ENCODE peak calls at places on chromosomes 3 and 15, in four cellular contexts. B is non-pigmented ciliary epithelial cell; P is neural progenitor cell; F is activated CD8-positive, alpha-beta memory T cell treated with anti-CD3 and anti-CD28 coated beads for 48 hours. L is an unnamed sample.

GRCh38 chr15:24823473-24823872 is 131.3 kb upstream of the SNRPN start:
- DNase-seq in B (no peak), F (no peak), P (peak; percentile 95), L (peak; percentile 97)

GRCh38 chr15:98221144-98221543 is 260.6 kb downstream of the ARRDC4 start:
- DNase-seq in F (no peak), B (no peak), P (no peak), L (no peak)

GRCh38 chr3:12588674-12589054 is 31.8 kb downstream of the MKRN2 start:
- DNase-seq in B (no peak), F (no peak), P (no peak), L (no peak)

GRCh38 chr15:65055201-65055870 is 10.1 kb downstream of the SLC51B start:
- DNase-seq in F (no peak), B (no peak), P (no peak), L (no peak)

GRCh38 chr3:104596551-104596950 is 770.2 kb upstream of the ALCAM start:
- DNase-seq in B (peak; percentile 42), P (peak; percentile 69), F (no peak), L (peak; percentile 29)

GRCh38 chr15:40984406-40984805 is 31.1 kb downstream of the CHAC1 start:
- DNase-seq in P (no peak), B (no peak), F (no peak), L (no peak)

GRCh38 chr3:87426916-87427315 is 150.5 kb upstream of the POU1F1 start:
- DNase-seq in F (no peak), P (no peak), B (no peak), L (no peak)

GRCh38 chr15:55008397-55008796 is 188.3 kb downstream of the RSL24D1 start:
- DNase-seq in P (no peak), F (no peak), B (no peak), L (no peak)

GRCh38 chr3:21839592-21839991 is 88.6 kb upstream of the ZNF385D start:
- DNase-seq in P (no peak), B (peak; percentile 83), F (no peak), L (no peak)

GRCh38 chr3:159857840-159858239 is 130.8 kb upstream of the IL12A start:
- DNase-seq in P (no peak), B (no peak), F (no peak), L (no peak)

GRCh38 chr3:136703429-136703828 is 48.7 kb downstream of the STAG1 start:
- DNase-seq in P (no peak), B (no peak), F (no peak), L (no peak)

GRCh38 chr3:102529452-102529851 is 94.6 kb downstream of the ZPLD1 start:
- DNase-seq in P (peak; percentile 41), B (no peak), F (no peak), L (peak; percentile 39)

GRCh38 chr3:71132995-71133730 is 450.4 kb downstream of the FOXP1 start:
- DNase-seq in P (no peak), B (no peak), F (no peak), L (no peak)

GRCh38 chr3:172065967-172066762 is 26.8 kb downstream of the FNDC3B start:
- DNase-seq in F (no peak), B (no peak), P (no peak), L (no peak)

GRCh38 chr15:60362318-60363023 is 35.3 kb downstream of the ANXA2 start:
- DNase-seq in P (no peak), F (no peak), B (no peak), L (no peak)

GRCh38 chr3:137409584-137409983 is 354.5 kb upstream of the SOX14 start:
- DNase-seq in B (no peak), F (no peak), P (peak; percentile 13), L (no peak)

GRCh38 chr3:16790432-16791379 is 94.0 kb upstream of the PLCL2 start:
- DNase-seq in B (no peak), P (no peak), F (no peak), L (no peak)

GRCh38 chr3:49790626-49791411 is 4.5 kb upstream of the IP6K1 start:
- DNase-seq in B (no peak), F (no peak), P (no peak), L (no peak)

GRCh38 chr3:193190387-193190786 is 50.6 kb upstream of the PLAAT1 start:
- DNase-seq in P (peak; percentile 88), B (no peak), F (no peak), L (peak; percentile 79)

GRCh38 chr3:189167027-189167766 is 4.6 kb upstream of the TPRG1 start:
- DNase-seq in F (no peak), B (no peak), P (no peak), L (no peak)

GRCh38 chr3:112811150-112811884 is 35.3 kb downstream of the CD200R1L start:
- DNase-seq in F (no peak), B (no peak), P (no peak), L (no peak)

GRCh38 chr3:127985216-127985615 is 67.0 kb upstream of the SEC61A1 start:
- DNase-seq in P (no peak), B (no peak), F (no peak), L (no peak)

GRCh38 chr3:119301662-119302061 is 7.5 kb downstream of the ARHGAP31 start:
- DNase-seq in B (no peak), P (no peak), F (no peak), L (no peak)

GRCh38 chr3:143464850-143465249 is 345.3 kb downstream of the CHST2 start:
- DNase-seq in P (no peak), B (no peak), F (no peak), L (no peak)

GRCh38 chr3:108500728-108501127 is 9.7 kb downstream of the MYH15 start:
- DNase-seq in F (no peak), P (no peak), B (no peak), L (no peak)

GRCh38 chr3:42159147-42159546 is 68.0 kb downstream of the TRAK1 start:
- DNase-seq in P (no peak), F (no peak), B (no peak), L (no peak)

GRCh38 chr3:133887075-133887950 is 8.4 kb downstream of the RAB6B start:
- DNase-seq in P (no peak), B (no peak), F (no peak), L (no peak)

GRCh38 chr3:14891135-14892132 is 55.9 kb upstream of the NR2C2 start:
- DNase-seq in P (no peak), F (no peak), B (no peak), L (no peak)

GRCh38 chr3:101377209-101377608 is 56.8 kb upstream of the IMPG2 start:
- DNase-seq in B (no peak), F (no peak), P (no peak), L (no peak)

GRCh38 chr3:113758389-113759029 is 11.7 kb downstream of the ATP6V1A start:
- DNase-seq in P (no peak), B (peak; percentile 73), F (no peak), L (no peak)

GRCh38 chr3:112654492-112654891 is 13.5 kb upstream of the CCDC80 start:
- DNase-seq in F (no peak), P (no peak), B (no peak), L (no peak)

GRCh38 chr15:70093070-70093469 is 4.6 kb downstream of the TLE3 start:
- DNase-seq in P (no peak), B (no peak), F (no peak), L (no peak)

GRCh38 chr3:171168086-171168485 is 141.6 kb upstream of the SLC2A2 start:
- DNase-seq in B (no peak), F (no peak), P (peak; percentile 44), L (peak; percentile 57)

GRCh38 chr3:48826451-48826850 is 21.2 kb downstream of the PRKAR2A start:
- DNase-seq in F (no peak), P (no peak), B (peak; percentile 81), L (no peak)

GRCh38 chr3:72763751-72764440 is 84.3 kb downstream of the SHQ1 start:
- DNase-seq in B (no peak), F (no peak), P (no peak), L (no peak)